ENCODE peak calls at places on chromosomes 6 and 20, in four cellular contexts. Q is Peyer's patch, A is AG10803, E is prostate gland. Y is an unnamed sample.

GRCh38 chr20:10565922-10566897 is 107.6 kb downstream of the JAG1 start:
- DNase-seq in Q (peak), A (no peak), E (no peak), Y (no peak)

GRCh38 chr20:50321797-50322480 is 131.3 kb downstream of the CEBPB start:
- DNase-seq in A (peak), E (peak), Q (no peak), Y (no peak)

GRCh38 chr20:45469336-45470261 is at the start of gene WFDC2:
- DNase-seq in A (no peak), E (peak), Q (no peak), Y (no peak)

GRCh38 chr6:13026557-13026956 is 301.8 kb downstream of the TBC1D7 start:
- DNase-seq in A (no peak), Q (no peak), E (no peak), Y (no peak)

GRCh38 chr6:108667984-108668383 is 107.3 kb downstream of the FOXO3 start:
- DNase-seq in Q (no peak), A (peak), E (no peak), Y (no peak)

GRCh38 chr6:32087574-32088486 is 21.3 kb downstream of the TNXB start:
- DNase-seq in A (peak), E (peak), Q (peak), Y (no peak)

GRCh38 chr20:11217322-11217989 is 543.7 kb upstream of the JAG1 start:
- DNase-seq in E (no peak), A (no peak), Q (no peak), Y (no peak)

GRCh38 chr20:37845261-37845681 is 57.7 kb upstream of the VSTM2L start:
- DNase-seq in Q (no peak), A (no peak), E (peak), Y (no peak)

GRCh38 chr6:37617073-37617472 is 80.6 kb downstream of the MDGA1 start:
- DNase-seq in E (no peak), Q (no peak), A (no peak), Y (no peak)

GRCh38 chr20:13898012-13898612 is 92.3 kb downstream of the SEL1L2 start:
- DNase-seq in Q (no peak), A (no peak), E (no peak), Y (no peak)

GRCh38 chr6:33126101-33126714 is 50.4 kb downstream of the HLA-DPB1 start:
- DNase-seq in Q (peak), E (peak), A (peak), Y (no peak)

GRCh38 chr6:36094238-36094637 is 36.1 kb upstream of the MAPK13 start:
- DNase-seq in E (no peak), A (no peak), Q (no peak), Y (no peak)

GRCh38 chr6:36098253-36098919 is 31.9 kb upstream of the MAPK13 start:
- DNase-seq in E (no peak), Q (no peak), A (no peak), Y (no peak)

GRCh38 chr6:36098920-36099647 is 31.2 kb upstream of the MAPK13 start:
- DNase-seq in E (no peak), A (no peak), Q (no peak), Y (no peak)

GRCh38 chr6:36094786-36095496 is 35.4 kb upstream of the MAPK13 start:
- DNase-seq in A (peak), E (peak), Q (peak), Y (no peak)

DNA sequence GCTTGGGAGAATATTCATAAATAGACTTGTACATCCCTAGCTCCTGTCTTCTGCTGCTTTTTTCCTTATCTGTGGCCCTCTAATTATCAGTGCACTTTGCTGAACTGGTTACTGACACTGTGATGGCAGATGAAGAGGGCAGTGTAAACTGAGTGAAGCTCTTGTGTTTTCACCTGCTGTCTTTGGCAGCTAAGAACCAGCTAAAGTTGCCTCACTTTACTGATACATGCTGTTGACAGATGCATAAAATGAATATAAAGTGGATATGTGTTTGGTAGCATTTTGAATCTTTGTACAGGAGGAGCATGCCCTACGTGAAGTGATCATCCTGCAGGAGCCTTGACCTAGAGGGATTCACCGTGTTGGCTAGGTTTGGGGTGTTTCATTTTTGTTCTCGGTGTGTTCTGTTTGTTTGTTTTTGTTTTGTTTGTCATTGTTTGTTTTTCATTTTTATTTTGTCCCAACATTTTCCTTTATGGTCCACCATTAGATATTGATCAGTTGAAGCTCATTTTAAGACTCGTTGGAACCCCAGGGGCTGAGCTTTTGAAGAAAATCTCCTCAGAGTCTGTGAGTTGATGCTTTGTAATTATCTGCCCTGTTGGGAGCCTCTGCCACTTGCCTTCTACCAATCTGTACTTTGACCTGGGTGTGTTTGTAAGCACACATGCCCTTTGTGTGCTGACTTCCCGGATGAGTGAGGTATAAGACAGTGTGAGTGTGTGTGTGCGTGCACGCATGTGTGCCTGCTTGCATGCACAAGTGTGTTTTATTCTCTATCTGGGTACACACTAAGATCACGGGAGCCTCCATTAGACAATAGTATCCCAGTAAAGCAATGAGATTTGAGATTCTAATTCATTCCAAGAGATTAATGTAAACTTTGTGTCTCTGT is 34.6 kb upstream of the MAPK13 start:
- DNase-seq in E (no peak), A (no peak), Q (peak), Y (no peak)
- TF ChIP-seq CTCF in E (no peak), A (no peak), Q (no peak), Y (peak)

DNA sequence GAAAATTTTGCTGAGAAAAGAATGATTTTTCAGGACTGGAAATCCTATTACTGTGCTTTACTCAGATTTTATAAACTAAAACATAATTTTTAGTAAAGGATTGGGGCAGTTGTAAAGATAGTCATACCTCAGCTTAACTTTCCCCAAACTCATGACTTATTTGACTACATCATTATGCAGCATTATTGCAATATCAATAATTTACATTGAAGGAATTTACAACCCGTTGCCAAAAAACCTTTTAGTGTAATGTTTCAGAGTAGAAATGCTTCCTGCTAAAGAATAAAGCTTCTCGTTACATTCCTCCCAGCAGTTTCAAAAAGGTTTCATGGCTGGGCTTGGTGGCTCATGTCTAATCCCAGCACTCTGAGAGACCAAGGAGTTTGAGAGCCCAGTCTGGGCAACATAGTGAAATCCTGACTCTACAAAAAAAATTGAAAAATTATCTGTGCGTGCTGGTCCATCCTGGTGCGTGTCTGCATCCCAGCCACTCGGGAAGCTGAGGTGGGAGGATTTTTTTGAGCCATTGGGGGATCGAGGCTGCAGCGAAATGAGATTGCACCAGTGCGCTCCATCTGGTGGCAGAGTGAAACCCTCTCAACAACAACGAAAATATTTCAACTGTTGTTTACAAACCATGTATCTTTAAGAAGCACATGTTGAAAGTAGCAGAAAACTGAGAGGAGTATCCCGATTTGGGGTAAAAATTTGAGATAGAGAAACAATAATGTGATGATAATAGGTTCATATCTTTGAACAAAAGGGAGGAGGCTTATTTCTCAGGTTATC is 4.4 kb downstream of the AMD1 start:
- DNase-seq in Q (peak), E (peak), A (peak), Y (no peak)
- TF ChIP-seq CTCF in Q (peak), E (no peak), A (peak), Y (peak)

DNA sequence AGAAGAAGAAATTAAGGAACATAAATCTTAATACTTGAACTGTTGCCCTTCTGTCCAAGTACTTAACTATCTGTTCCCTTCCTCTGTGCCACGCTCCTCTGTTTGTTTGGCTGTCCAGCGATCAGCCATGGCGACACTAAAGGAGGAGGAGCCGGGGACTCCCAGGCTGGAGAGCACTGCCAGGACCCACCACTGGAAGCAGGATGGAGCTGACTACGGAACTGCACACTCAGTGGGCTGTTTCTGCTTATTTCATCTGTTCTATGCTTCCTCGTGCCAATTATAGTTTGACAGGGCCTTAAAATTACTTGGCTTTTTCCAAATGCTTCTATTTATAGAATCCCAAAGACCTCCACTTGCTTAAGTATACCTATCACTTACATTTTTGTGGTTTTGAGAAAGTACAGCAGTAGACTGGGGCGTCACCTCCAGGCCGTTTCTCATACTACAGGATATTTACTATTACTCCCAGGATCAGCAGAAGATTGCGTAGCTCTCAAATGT is 17.1 kb downstream of the IRF4 start:
- DNase-seq in Q (no peak), E (no peak), A (peak), Y (no peak)
- TF ChIP-seq CTCF in Q (peak), E (no peak), A (peak), Y (peak)

GRCh38 chr20:31678389-31679356 is 41.0 kb downstream of the COX4I2 start:
- DNase-seq in A (peak), E (no peak), Q (no peak), Y (no peak)
- TF ChIP-seq CTCF in A (no peak), E (no peak), Q (no peak), Y (no peak)

GRCh38 chr6:134921980-134922313 is 28.0 kb downstream of the ALDH8A1 start:
- DNase-seq in Q (no peak), A (no peak), E (no peak), Y (no peak)

GRCh38 chr6:134921276-134921979 is 28.5 kb downstream of the ALDH8A1 start:
- DNase-seq in E (no peak), Q (no peak), A (peak), Y (no peak)

GRCh38 chr6:134920422-134920821 is 29.5 kb downstream of the ALDH8A1 start:
- DNase-seq in E (no peak), Q (no peak), A (no peak), Y (no peak)

GRCh38 chr6:134918418-134918961 is 31.4 kb downstream of the ALDH8A1 start:
- DNase-seq in A (no peak), Q (no peak), E (no peak), Y (no peak)
- TF ChIP-seq CTCF in A (no peak), Q (no peak), E (no peak), Y (no peak)

GRCh38 chr6:105793132-105793531 is 293.0 kb upstream of the PRDM1 start:
- DNase-seq in A (no peak), Q (no peak), E (no peak), Y (no peak)
- TF ChIP-seq CTCF in A (peak), Q (peak), E (no peak), Y (peak)

GRCh38 chr20:57919059-57919458 is 209.2 kb upstream of the PMEPA1 start:
- DNase-seq in Q (peak), A (no peak), E (no peak), Y (no peak)

GRCh38 chr20:57918546-57918945 is 208.7 kb upstream of the PMEPA1 start:
- DNase-seq in E (no peak), Q (peak), A (no peak), Y (no peak)

GRCh38 chr20:57921701-57922482 is 212.1 kb upstream of the PMEPA1 start:
- DNase-seq in E (no peak), Q (no peak), A (no peak), Y (no peak)

GRCh38 chr20:57922701-57923100 is 212.9 kb upstream of the PMEPA1 start:
- DNase-seq in A (no peak), Q (no peak), E (no peak), Y (no peak)

GRCh38 chr20:57920971-57921370 is 211.2 kb upstream of the PMEPA1 start:
- DNase-seq in Q (no peak), A (no peak), E (no peak), Y (no peak)
- TF ChIP-seq CTCF in Q (no peak), A (no peak), E (no peak), Y (no peak)